ENCODE peak calls at places on chromosomes 1 and 21, in nine cellular contexts. One of them, this sample, is unnamed.

GRCh38 chr1:53367503-53368313 is 39.8 kb upstream of the LRP8 start:
- DNase-seq in heart right ventricle: no peak
- DNase-seq in epithelial cell of proximal tubule: no peak
- DNase-seq in BJ: no peak
- DNase-seq in CD8-positive, alpha-beta T cell: no peak
- DNase-seq in IMR-90: no peak
- DNase-seq in Panc1: no peak
- DNase-seq in GM06990: peak
- DNase-seq in PC-9: no peak
- DNase-seq in this sample: no peak

GRCh38 chr1:26729633-26730032 is 33.8 kb downstream of the ARID1A start:
- DNase-seq in CD8-positive, alpha-beta T cell: no peak
- DNase-seq in GM06990: no peak
- DNase-seq in heart right ventricle: no peak
- DNase-seq in BJ: no peak
- DNase-seq in Panc1: no peak
- DNase-seq in epithelial cell of proximal tubule: no peak
- DNase-seq in PC-9: no peak
- DNase-seq in IMR-90: no peak
- DNase-seq in this sample: no peak

GRCh38 chr1:46613661-46614603 is 2.7 kb downstream of the MOB3C start:
- DNase-seq in CD8-positive, alpha-beta T cell: no peak
- DNase-seq in BJ: no peak
- DNase-seq in heart right ventricle: peak
- DNase-seq in IMR-90: peak
- DNase-seq in PC-9: peak
- DNase-seq in epithelial cell of proximal tubule: no peak
- DNase-seq in Panc1: no peak
- DNase-seq in GM06990: peak
- DNase-seq in this sample: no peak

GRCh38 chr1:214423045-214423444 is 128.4 kb downstream of the PTPN14 start:
- DNase-seq in heart right ventricle: no peak
- DNase-seq in PC-9: no peak
- DNase-seq in GM06990: no peak
- DNase-seq in Panc1: no peak
- DNase-seq in BJ: no peak
- DNase-seq in epithelial cell of proximal tubule: no peak
- DNase-seq in IMR-90: no peak
- DNase-seq in CD8-positive, alpha-beta T cell: no peak
- DNase-seq in this sample: no peak

GRCh38 chr1:229751629-229752028 is 125.6 kb downstream of the URB2 start:
- DNase-seq in GM06990: no peak
- DNase-seq in BJ: no peak
- DNase-seq in CD8-positive, alpha-beta T cell: no peak
- DNase-seq in Panc1: no peak
- DNase-seq in PC-9: no peak
- DNase-seq in heart right ventricle: no peak
- DNase-seq in IMR-90: no peak
- DNase-seq in epithelial cell of proximal tubule: no peak
- DNase-seq in this sample: no peak

GRCh38 chr21:28590722-28591121 is 402.0 kb downstream of the LTN1 start:
- DNase-seq in Panc1: no peak
- DNase-seq in IMR-90: no peak
- DNase-seq in GM06990: no peak
- DNase-seq in epithelial cell of proximal tubule: no peak
- DNase-seq in CD8-positive, alpha-beta T cell: no peak
- DNase-seq in PC-9: no peak
- DNase-seq in BJ: no peak
- DNase-seq in heart right ventricle: no peak
- DNase-seq in this sample: no peak

GRCh38 chr1:117658676-117659075 is 52.8 kb downstream of the TENT5C start:
- DNase-seq in epithelial cell of proximal tubule: no peak
- DNase-seq in IMR-90: no peak
- DNase-seq in GM06990: peak
- DNase-seq in BJ: no peak
- DNase-seq in Panc1: no peak
- DNase-seq in heart right ventricle: no peak
- DNase-seq in PC-9: no peak
- DNase-seq in CD8-positive, alpha-beta T cell: peak
- DNase-seq in this sample: no peak

GRCh38 chr21:31316488-31317169 is 27.4 kb downstream of the TIAM1 start:
- DNase-seq in Panc1: no peak
- DNase-seq in epithelial cell of proximal tubule: no peak
- DNase-seq in BJ: no peak
- DNase-seq in heart right ventricle: no peak
- DNase-seq in GM06990: no peak
- DNase-seq in PC-9: peak
- DNase-seq in CD8-positive, alpha-beta T cell: no peak
- DNase-seq in IMR-90: peak
- DNase-seq in this sample: no peak

GRCh38 chr1:233383984-233384383 is 56.5 kb downstream of the MAP3K21 start:
- DNase-seq in PC-9: no peak
- DNase-seq in CD8-positive, alpha-beta T cell: no peak
- DNase-seq in heart right ventricle: no peak
- DNase-seq in epithelial cell of proximal tubule: no peak
- DNase-seq in Panc1: no peak
- DNase-seq in BJ: no peak
- DNase-seq in GM06990: no peak
- DNase-seq in IMR-90: no peak
- DNase-seq in this sample: no peak

GRCh38 chr1:244850896-244851295 is 13.4 kb downstream of the HNRNPU start:
- DNase-seq in BJ: no peak
- DNase-seq in epithelial cell of proximal tubule: no peak
- DNase-seq in GM06990: no peak
- DNase-seq in PC-9: no peak
- DNase-seq in Panc1: no peak
- DNase-seq in heart right ventricle: no peak
- DNase-seq in IMR-90: no peak
- DNase-seq in CD8-positive, alpha-beta T cell: no peak
- DNase-seq in this sample: no peak

GRCh38 chr1:95021085-95021484 is 51.7 kb downstream of the ALG14 start:
- DNase-seq in heart right ventricle: no peak
- DNase-seq in epithelial cell of proximal tubule: no peak
- DNase-seq in IMR-90: no peak
- DNase-seq in PC-9: no peak
- DNase-seq in CD8-positive, alpha-beta T cell: no peak
- DNase-seq in BJ: no peak
- DNase-seq in GM06990: no peak
- DNase-seq in Panc1: no peak
- DNase-seq in this sample: no peak

GRCh38 chr1:201831371-201831770 is 2.4 kb downstream of the IPO9 start:
- DNase-seq in GM06990: no peak
- DNase-seq in CD8-positive, alpha-beta T cell: no peak
- DNase-seq in PC-9: no peak
- DNase-seq in BJ: no peak
- DNase-seq in IMR-90: no peak
- DNase-seq in epithelial cell of proximal tubule: no peak
- DNase-seq in heart right ventricle: no peak
- DNase-seq in Panc1: no peak
- DNase-seq in this sample: no peak

GRCh38 chr1:153434746-153435455 is 18.6 kb downstream of the S100A7A start:
- DNase-seq in PC-9: no peak
- DNase-seq in IMR-90: no peak
- DNase-seq in epithelial cell of proximal tubule: no peak
- DNase-seq in CD8-positive, alpha-beta T cell: no peak
- DNase-seq in heart right ventricle: no peak
- DNase-seq in BJ: no peak
- DNase-seq in Panc1: no peak
- DNase-seq in GM06990: no peak
- DNase-seq in this sample: no peak

GRCh38 chr1:76868154-76868882 is 1.0 kb downstream of the ST6GALNAC5 start:
- DNase-seq in IMR-90: peak
- DNase-seq in heart right ventricle: peak
- DNase-seq in PC-9: no peak
- DNase-seq in epithelial cell of proximal tubule: no peak
- DNase-seq in CD8-positive, alpha-beta T cell: no peak
- DNase-seq in Panc1: no peak
- DNase-seq in GM06990: peak
- DNase-seq in BJ: no peak
- DNase-seq in this sample: no peak

GRCh38 chr1:165011947-165012346 is 344.6 kb downstream of the LMX1A start:
- DNase-seq in BJ: no peak
- DNase-seq in epithelial cell of proximal tubule: no peak
- DNase-seq in IMR-90: no peak
- DNase-seq in GM06990: no peak
- DNase-seq in CD8-positive, alpha-beta T cell: no peak
- DNase-seq in heart right ventricle: no peak
- DNase-seq in Panc1: no peak
- DNase-seq in PC-9: no peak
- DNase-seq in this sample: no peak

GRCh38 chr1:22289251-22289995 is 146.5 kb upstream of the WNT4 start:
- DNase-seq in PC-9: no peak
- DNase-seq in GM06990: no peak
- DNase-seq in epithelial cell of proximal tubule: no peak
- DNase-seq in Panc1: no peak
- DNase-seq in BJ: no peak
- DNase-seq in heart right ventricle: no peak
- DNase-seq in IMR-90: no peak
- DNase-seq in CD8-positive, alpha-beta T cell: no peak
- DNase-seq in this sample: no peak

GRCh38 chr1:220371324-220371723 is 99.1 kb upstream of the RAB3GAP2 start:
- DNase-seq in CD8-positive, alpha-beta T cell: no peak
- DNase-seq in BJ: no peak
- DNase-seq in epithelial cell of proximal tubule: no peak
- DNase-seq in Panc1: no peak
- DNase-seq in GM06990: no peak
- DNase-seq in IMR-90: no peak
- DNase-seq in PC-9: no peak
- DNase-seq in heart right ventricle: no peak
- DNase-seq in this sample: no peak

GRCh38 chr1:37817481-37817880 is 9.5 kb upstream of the YRDC start:
- DNase-seq in IMR-90: peak
- DNase-seq in CD8-positive, alpha-beta T cell: no peak
- DNase-seq in heart right ventricle: peak
- DNase-seq in epithelial cell of proximal tubule: no peak
- DNase-seq in Panc1: no peak
- DNase-seq in PC-9: no peak
- DNase-seq in BJ: no peak
- DNase-seq in GM06990: no peak
- DNase-seq in this sample: no peak
- TF ChIP-seq CTCF in IMR-90: no peak
- TF ChIP-seq CTCF in CD8-positive, alpha-beta T cell: no peak
- TF ChIP-seq CTCF in heart right ventricle: no peak
- TF ChIP-seq CTCF in epithelial cell of proximal tubule: no peak
- TF ChIP-seq CTCF in Panc1: no peak
- TF ChIP-seq CTCF in PC-9: no peak
- TF ChIP-seq CTCF in BJ: no peak
- TF ChIP-seq CTCF in GM06990: no peak
- TF ChIP-seq CTCF in this sample: no peak

GRCh38 chr1:104979651-104980050 is 1230.0 kb downstream of the AMY1C start:
- DNase-seq in epithelial cell of proximal tubule: no peak
- DNase-seq in Panc1: no peak
- DNase-seq in CD8-positive, alpha-beta T cell: no peak
- DNase-seq in GM06990: no peak
- DNase-seq in BJ: no peak
- DNase-seq in PC-9: no peak
- DNase-seq in heart right ventricle: no peak
- DNase-seq in IMR-90: no peak
- DNase-seq in this sample: no peak
- H3K4me3 ChIP-seq in epithelial cell of proximal tubule: no peak
- H3K4me3 ChIP-seq in Panc1: no peak
- H3K4me3 ChIP-seq in CD8-positive, alpha-beta T cell: no peak
- H3K4me3 ChIP-seq in GM06990: no peak
- H3K4me3 ChIP-seq in BJ: no peak
- H3K4me3 ChIP-seq in PC-9: no peak
- H3K4me3 ChIP-seq in heart right ventricle: no peak
- H3K4me3 ChIP-seq in IMR-90: no peak
- H3K4me3 ChIP-seq in this sample: no peak

GRCh38 chr1:102084771-102085535 is 88.2 kb upstream of the OLFM3 start:
- DNase-seq in CD8-positive, alpha-beta T cell: no peak
- DNase-seq in GM06990: no peak
- DNase-seq in BJ: no peak
- DNase-seq in Panc1: no peak
- DNase-seq in IMR-90: no peak
- DNase-seq in heart right ventricle: no peak
- DNase-seq in PC-9: no peak
- DNase-seq in epithelial cell of proximal tubule: no peak
- DNase-seq in this sample: no peak
- TF ChIP-seq CTCF in CD8-positive, alpha-beta T cell: no peak
- TF ChIP-seq CTCF in GM06990: no peak
- TF ChIP-seq CTCF in BJ: no peak
- TF ChIP-seq CTCF in Panc1: no peak
- TF ChIP-seq CTCF in IMR-90: no peak
- TF ChIP-seq CTCF in heart right ventricle: no peak
- TF ChIP-seq CTCF in PC-9: no peak
- TF ChIP-seq CTCF in epithelial cell of proximal tubule: no peak
- TF ChIP-seq CTCF in this sample: no peak

DNA sequence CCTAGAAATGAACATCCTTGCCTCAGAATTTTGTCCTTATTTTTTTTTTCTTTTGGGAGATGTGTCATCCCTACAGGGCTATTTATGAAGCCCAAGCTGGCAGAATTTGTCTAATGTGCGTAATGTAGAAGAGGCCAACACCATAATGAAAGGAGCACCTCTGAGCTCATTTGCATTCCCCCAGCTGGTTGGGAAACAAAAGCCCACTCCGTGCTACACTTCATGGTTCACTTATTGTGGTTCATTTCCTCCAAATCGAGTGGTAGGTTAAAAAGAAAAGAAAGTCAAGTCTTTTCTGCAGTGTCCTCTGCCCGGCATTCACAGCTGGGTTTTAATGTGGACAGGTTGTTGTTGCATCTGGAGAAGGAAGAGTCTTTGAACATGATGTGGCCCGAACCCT is 73.5 kb downstream of the KAZN start:
- DNase-seq in Panc1: no peak
- DNase-seq in heart right ventricle: no peak
- DNase-seq in GM06990: peak
- DNase-seq in epithelial cell of proximal tubule: peak
- DNase-seq in IMR-90: no peak
- DNase-seq in CD8-positive, alpha-beta T cell: no peak
- DNase-seq in PC-9: no peak
- DNase-seq in BJ: no peak
- DNase-seq in this sample: no peak
- H3K4me3 ChIP-seq in Panc1: no peak
- H3K4me3 ChIP-seq in heart right ventricle: no peak
- H3K4me3 ChIP-seq in GM06990: no peak
- H3K4me3 ChIP-seq in epithelial cell of proximal tubule: no peak
- H3K4me3 ChIP-seq in IMR-90: no peak
- H3K4me3 ChIP-seq in CD8-positive, alpha-beta T cell: no peak
- H3K4me3 ChIP-seq in PC-9: no peak
- H3K4me3 ChIP-seq in BJ: no peak
- H3K4me3 ChIP-seq in this sample: no peak